ENCODE peak calls at places on chromosomes 1 and 21, in four cellular contexts. K, Y, B and A are unnamed samples.

GRCh38 chr1:212749924-212750535 is 41.5 kb downstream of the NSL1 start:
- DNase-seq in K (no peak), Y (peak), B (peak), A (peak)

GRCh38 chr1:245961137-245961540 is 545.9 kb downstream of the SMYD3 start:
- DNase-seq in K (no peak), Y (no peak), B (peak), A (no peak)

GRCh38 chr1:118783095-118783758 is 204.9 kb downstream of the TBX15 start:
- DNase-seq in K (no peak), Y (no peak), B (no peak), A (no peak)

GRCh38 chr21:45074048-45074817 is at the start of gene ADARB1:
- DNase-seq in K (peak), Y (no peak), B (peak), A (peak)

GRCh38 chr1:246165826-246166709 is 341.0 kb downstream of the SMYD3 start:
- DNase-seq in K (no peak), Y (no peak), B (no peak), A (no peak)

GRCh38 chr1:154325583-154326545 is 539 bp downstream of the ATP8B2 start:
- DNase-seq in K (peak), Y (peak), B (peak), A (no peak)

GRCh38 chr21:29155118-29155932 is 24.9 kb downstream of the MAP3K7CL start:
- DNase-seq in K (peak), Y (peak), B (peak), A (no peak)

GRCh38 chr1:162942903-162943567 is 82.1 kb upstream of the CCDC190 start:
- DNase-seq in K (no peak), Y (no peak), B (peak), A (no peak)

GRCh38 chr1:62744594-62745577 is 39.0 kb upstream of the ATG4C start:
- DNase-seq in K (no peak), Y (no peak), B (no peak), A (no peak)
- TF ChIP-seq CTCF in K (no peak), Y (no peak), B (no peak), A (no peak)

GRCh38 chr1:6082430-6082971 is 36.8 kb downstream of the KCNAB2 start:
- DNase-seq in K (no peak), Y (no peak), B (peak), A (no peak)
- TF ChIP-seq CTCF in K (no peak), Y (peak), B (peak), A (peak)

GRCh38 chr1:107936498-107937481 is 28.2 kb downstream of the VAV3 start:
- DNase-seq in K (peak), Y (peak), B (peak), A (no peak)
- TF ChIP-seq CTCF in K (no peak), Y (no peak), B (no peak), A (no peak)

GRCh38 chr1:185776521-185776920 is 42.3 kb downstream of the HMCN1 start:
- DNase-seq in K (no peak), Y (no peak), B (no peak), A (no peak)
- TF ChIP-seq CTCF in K (no peak), Y (no peak), B (no peak), A (no peak)

GRCh38 chr1:24954631-24955030 is 24.6 kb upstream of the RUNX3 start:
- DNase-seq in K (peak), Y (no peak), B (no peak), A (no peak)

GRCh38 chr1:24951337-24951736 is 21.3 kb upstream of the RUNX3 start:
- DNase-seq in K (no peak), Y (no peak), B (no peak), A (no peak)

GRCh38 chr1:24951810-24952412 is 21.8 kb upstream of the RUNX3 start:
- DNase-seq in K (no peak), Y (no peak), B (no peak), A (no peak)

GRCh38 chr1:24954022-24954421 is 23.9 kb upstream of the RUNX3 start:
- DNase-seq in K (no peak), Y (no peak), B (no peak), A (no peak)

DNA sequence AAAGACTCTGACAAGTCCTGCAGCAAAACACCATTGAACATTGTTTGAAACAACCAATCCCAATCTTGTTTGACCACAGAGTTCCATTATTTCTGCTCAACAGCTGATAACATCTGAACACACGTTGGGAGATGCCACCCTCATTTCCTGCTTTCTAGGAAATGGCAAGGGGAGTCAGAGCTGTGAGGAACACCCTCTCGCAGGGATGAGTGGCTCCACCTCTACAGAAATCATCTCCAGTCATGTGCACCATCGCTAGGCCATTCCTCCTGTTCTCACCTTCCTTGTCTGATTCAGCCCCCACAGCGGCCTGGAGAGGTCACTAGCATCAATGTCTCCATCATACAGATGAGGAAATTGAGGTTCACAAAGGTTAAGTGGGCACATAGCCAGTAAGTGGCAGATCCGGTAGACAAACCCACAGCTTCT is 22.4 kb upstream of the RUNX3 start:
- DNase-seq in K (no peak), Y (no peak), B (no peak), A (no peak)
- TF ChIP-seq CTCF in K (no peak), Y (no peak), B (no peak), A (no peak)

GRCh38 chr1:60963167-60963909 is 119.0 kb upstream of the NFIA start:
- DNase-seq in K (no peak), Y (no peak), B (no peak), A (no peak)
- TF ChIP-seq CTCF in K (no peak), Y (no peak), B (no peak), A (no peak)

GRCh38 chr21:42466700-42467612 is 29.1 kb downstream of the RSPH1 start:
- DNase-seq in K (no peak), Y (no peak), B (no peak), A (no peak)
- TF ChIP-seq CTCF in K (no peak), Y (peak), B (no peak), A (peak)